ENCODE peak calls at places on chromosome 16, in nine cellular contexts. D is Peyer's patch, H is neuronal stem cell, J is left ventricle myocardium inferior, T is right atrium auricular region, V is SK-N-SH, S is A549, Z is psoas muscle, E is upper lobe of right lung. F is an unnamed sample. For H3K4me1, the result is how much of the 10 kb centered on the place peaks cover.

GRCh38 chr16:57087003-57087402 is 5.4 kb upstream of the CPNE2 start:
- DNase-seq in S (no peak), T (no peak), V (no peak), E (no peak), H (no peak), Z (no peak), D (no peak), J (no peak), F (no peak)

GRCh38 chr16:69322343-69322742 is 8.0 kb downstream of the PDF start:
- DNase-seq in D (peak), V (no peak), H (no peak), Z (no peak), T (no peak), S (no peak), J (no peak), E (no peak), F (no peak)

GRCh38 chr16:57036945-57037344 is 47.6 kb downstream of the NLRC5 start:
- DNase-seq in S (no peak), Z (no peak), V (no peak), T (no peak), E (no peak), H (no peak), J (no peak), D (no peak), F (no peak)

GRCh38 chr16:66427036-66427446 is at the start of gene BEAN1:
- DNase-seq in J (peak), H (no peak), S (peak), Z (no peak), D (peak), V (peak), T (no peak), E (no peak), F (peak)

GRCh38 chr16:22126037-22126558 is 33.8 kb downstream of the VWA3A start:
- DNase-seq in V (no peak), D (no peak), S (no peak), T (no peak), E (no peak), Z (no peak), H (no peak), J (no peak), F (no peak)

GRCh38 chr16:67551972-67552371 is 10.4 kb upstream of the CTCF start:
- DNase-seq in D (no peak), J (no peak), Z (no peak), V (no peak), H (no peak), S (no peak), E (no peak), T (no peak), F (no peak)

GRCh38 chr16:58999751-59000150 is 265.6 kb upstream of the GOT2 start:
- DNase-seq in E (no peak), Z (no peak), D (no peak), V (peak), S (no peak), H (no peak), T (no peak), J (no peak), F (no peak)

GRCh38 chr16:75486014-75486404 is 9.2 kb downstream of the CHST6 start:
- DNase-seq in J (no peak), Z (no peak), T (no peak), D (peak), S (no peak), E (no peak), V (no peak), H (no peak), F (peak)

GRCh38 chr16:27314161-27314723 is 468 bp downstream of the IL4R start:
- DNase-seq in V (peak), D (peak), J (peak), H (no peak), T (peak), Z (peak), S (peak), E (peak), F (peak)

GRCh38 chr16:24977673-24978065 is 37.5 kb downstream of the ARHGAP17 start:
- DNase-seq in E (no peak), T (no peak), D (peak), Z (no peak), V (no peak), S (no peak), J (no peak), H (no peak), F (peak)

GRCh38 chr16:24976061-24976779 is 38.9 kb downstream of the ARHGAP17 start:
- DNase-seq in J (no peak), Z (no peak), E (no peak), S (no peak), V (no peak), T (no peak), D (no peak), H (no peak), F (no peak)

GRCh38 chr16:24978370-24978914 is 36.7 kb downstream of the ARHGAP17 start:
- DNase-seq in E (no peak), T (no peak), J (no peak), S (no peak), D (peak), H (no peak), Z (no peak), V (no peak), F (no peak)

GRCh38 chr16:24975428-24975889 is 39.7 kb downstream of the ARHGAP17 start:
- DNase-seq in D (no peak), E (no peak), J (no peak), V (no peak), H (no peak), S (no peak), Z (no peak), T (no peak), F (no peak)

GRCh38 chr16:24976971-24977672 is 38.0 kb downstream of the ARHGAP17 start:
- DNase-seq in D (peak), S (no peak), V (no peak), T (no peak), E (no peak), Z (no peak), J (no peak), H (no peak), F (no peak)
- H3K4me1 ChIP-seq in D (under half), S (under half), V (under half), T (half or more), E (under half), Z (half or more), J (half or more), H (under half), F (under half)

GRCh38 chr16:9102379-9102778 is 10.9 kb downstream of the HAPSTR1 start:
- DNase-seq in V (no peak), T (no peak), S (no peak), J (no peak), H (no peak), D (no peak), Z (no peak), E (no peak), F (peak)

GRCh38 chr16:9107025-9107970 is 15.9 kb downstream of the HAPSTR1 start:
- DNase-seq in D (no peak), J (no peak), E (no peak), T (no peak), H (no peak), Z (no peak), V (no peak), S (no peak), F (no peak)

GRCh38 chr16:9102943-9103342 is 11.5 kb downstream of the HAPSTR1 start:
- DNase-seq in H (no peak), Z (no peak), J (no peak), T (no peak), S (no peak), V (no peak), E (no peak), D (no peak), F (no peak)

GRCh38 chr16:9103546-9103945 is 12.1 kb downstream of the HAPSTR1 start:
- DNase-seq in V (no peak), J (no peak), Z (no peak), D (no peak), T (no peak), S (no peak), H (no peak), E (no peak), F (no peak)

DNA sequence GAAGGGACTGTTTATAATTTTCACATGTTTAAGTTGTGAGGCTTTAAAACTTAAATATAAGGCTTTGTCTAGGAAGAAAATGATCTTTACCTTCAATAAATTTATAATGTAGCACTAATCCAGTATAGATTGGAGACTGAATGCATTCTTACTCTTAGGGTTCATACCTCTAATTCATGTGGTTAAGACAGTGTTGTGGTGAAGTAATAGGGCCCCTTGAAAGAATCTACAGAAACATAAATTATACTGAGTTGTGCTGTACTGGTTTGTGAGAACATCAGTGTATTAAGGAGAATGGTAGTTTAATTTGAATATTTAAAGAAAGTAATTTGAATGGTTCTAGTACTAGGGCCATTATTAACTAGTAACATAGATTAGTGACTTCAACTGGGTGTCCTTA is 13.7 kb downstream of the HAPSTR1 start:
- DNase-seq in Z (no peak), S (no peak), E (no peak), D (no peak), H (no peak), V (no peak), T (no peak), J (no peak), F (no peak)
- H3K4me1 ChIP-seq in Z (half or more), S (half or more), E (half or more), D (under half), H (under half), V (under half), T (half or more), J (half or more), F (under half)

GRCh38 chr16:30444231-30445148 is 1.2 kb downstream of the SEPHS2 start:
- DNase-seq in J (no peak), V (no peak), H (no peak), T (no peak), D (no peak), Z (no peak), E (no peak), S (no peak), F (no peak)
- H3K4me1 ChIP-seq in J (under half), V (under half), H (under half), T (under half), D (under half), Z (under half), E (under half), S (under half), F (under half)

GRCh38 chr16:49723310-49723709 is 132.6 kb downstream of the ZNF423 start:
- DNase-seq in D (no peak), H (no peak), E (no peak), J (no peak), S (no peak), T (no peak), V (no peak), Z (no peak), F (no peak)
- H3K4me1 ChIP-seq in D (under half), H (under half), E (under half), J (under half), S (under half), T (under half), V (under half), Z (under half), F (under half)

GRCh38 chr16:12288537-12289174 is 312.1 kb downstream of the SNX29 start:
- DNase-seq in V (no peak), E (no peak), J (no peak), H (no peak), T (no peak), Z (no peak), D (no peak), S (no peak), F (no peak)

GRCh38 chr16:12290165-12290564 is 313.6 kb downstream of the SNX29 start:
- DNase-seq in S (no peak), T (no peak), E (no peak), H (no peak), D (no peak), Z (no peak), V (no peak), J (no peak), F (no peak)

GRCh38 chr16:12290868-12291267 is 314.3 kb downstream of the SNX29 start:
- DNase-seq in H (no peak), E (no peak), Z (no peak), D (no peak), V (no peak), J (no peak), T (no peak), S (no peak), F (no peak)

GRCh38 chr16:12287796-12288536 is 311.4 kb downstream of the SNX29 start:
- DNase-seq in T (no peak), J (no peak), S (no peak), H (no peak), V (no peak), D (no peak), E (no peak), Z (no peak), F (no peak)

GRCh38 chr16:12289175-12290063 is 312.9 kb downstream of the SNX29 start:
- DNase-seq in E (no peak), D (peak), Z (no peak), J (no peak), S (no peak), H (no peak), T (no peak), V (no peak), F (no peak)
- H3K4me1 ChIP-seq in E (under half), D (under half), Z (under half), J (under half), S (under half), H (under half), T (under half), V (under half), F (under half)

DNA sequence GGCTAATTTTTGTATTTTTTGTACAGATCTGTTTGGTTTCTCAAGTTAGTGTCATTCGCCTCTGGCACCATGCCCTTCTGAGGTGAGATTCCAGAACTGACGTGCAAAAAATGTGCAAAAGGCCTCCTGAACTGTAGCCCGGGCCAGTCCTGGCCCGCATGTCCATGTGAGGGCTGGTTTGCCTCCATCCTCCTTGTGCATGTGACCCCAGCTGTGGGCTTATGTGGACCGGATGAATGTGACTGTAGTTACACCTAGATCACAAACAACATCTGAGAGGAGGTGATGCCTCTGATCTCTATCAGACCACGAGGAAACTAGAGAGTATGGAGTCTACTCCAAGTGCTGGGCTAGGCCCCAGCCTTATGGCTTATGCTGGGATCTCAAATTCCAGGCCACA is 241.6 kb downstream of the XYLT1 start:
- DNase-seq in E (no peak), D (no peak), Z (no peak), V (no peak), T (no peak), H (no peak), S (no peak), J (no peak), F (no peak)
- H3K4me1 ChIP-seq in E (under half), D (under half), Z (under half), V (under half), T (under half), H (under half), S (under half), J (under half), F (under half)

F was measured in PC-3.